ENCODE peak calls at places on chromosomes 1 and 21, in five cellular contexts. Q is A549, K is activated T-cell treated with anti-CD3 and anti-CD28 coated beads for 1 hour, Z is T1000, J is Calu3. E is an unnamed sample.

GRCh38 chr1:234745844-234746797 is 136.1 kb upstream of the IRF2BP2 start:
- DNase-seq in K (no peak), J (no peak), Z (no peak), Q (no peak), E (no peak)

GRCh38 chr1:17502326-17502778 is 37.1 kb upstream of the ARHGEF10L start:
- DNase-seq in J (peak), Z (peak), Q (peak), K (peak), E (no peak)

GRCh38 chr1:151325646-151326429 is 1.4 kb downstream of the PI4KB start:
- DNase-seq in Q (no peak), Z (no peak), J (no peak), K (no peak), E (no peak)

GRCh38 chr1:186722711-186723309 is 42.6 kb upstream of the PTGS2 start:
- DNase-seq in K (no peak), Q (peak), Z (no peak), J (peak), E (no peak)

GRCh38 chr21:45632165-45632896 is 11.2 kb upstream of the PCBP3 start:
- DNase-seq in J (no peak), Q (no peak), K (no peak), Z (no peak), E (no peak)

GRCh38 chr1:11429226-11429625 is 49.7 kb upstream of the DISP3 start:
- DNase-seq in Z (no peak), Q (no peak), J (no peak), K (no peak), E (no peak)

GRCh38 chr1:23459338-23459757 is 24.6 kb downstream of the ASAP3 start:
- DNase-seq in J (no peak), Q (no peak), K (no peak), Z (no peak), E (no peak)

GRCh38 chr1:24566266-24566867 is 10.5 kb downstream of the NCMAP start:
- DNase-seq in K (no peak), Q (no peak), Z (no peak), J (no peak), E (no peak)

GRCh38 chr1:161763522-161764098 is 2.5 kb upstream of the ATF6 start:
- DNase-seq in Q (peak), K (peak), J (peak), Z (no peak), E (no peak)

GRCh38 chr21:31554511-31555022 is 104.9 kb upstream of the SOD1 start:
- DNase-seq in J (peak), Q (no peak), K (no peak), Z (peak), E (no peak)

GRCh38 chr1:209884665-209885117 is 53.3 kb upstream of the SYT14 start:
- DNase-seq in J (peak), Q (peak), Z (peak), K (no peak), E (peak)

GRCh38 chr1:115142616-115143015 is 53.3 kb upstream of the TSPAN2 start:
- DNase-seq in Q (no peak), J (no peak), Z (no peak), K (no peak), E (no peak)

GRCh38 chr1:59759156-59759925 is 55.4 kb upstream of the HOOK1 start:
- DNase-seq in J (peak), Q (peak), K (peak), Z (peak), E (no peak)

GRCh38 chr1:198846506-198847010 is 207.7 kb downstream of the PTPRC start:
- DNase-seq in Q (no peak), K (no peak), J (no peak), Z (no peak), E (no peak)

GRCh38 chr1:188261849-188262248 is 1433.1 kb downstream of the PLA2G4A start:
- DNase-seq in J (no peak), Q (no peak), Z (no peak), K (no peak), E (no peak)

GRCh38 chr1:53061123-53061858 is 722 bp upstream of the PODN start:
- DNase-seq in K (no peak), Q (no peak), J (no peak), Z (no peak), E (no peak)

GRCh38 chr1:191993549-191993948 is 164.7 kb upstream of the RGS18 start:
- DNase-seq in Q (peak), J (no peak), Z (no peak), K (no peak), E (no peak)

GRCh38 chr1:32334864-32335618 is 992 bp downstream of the MARCKSL1 start:
- DNase-seq in J (peak), K (peak), Z (no peak), Q (peak), E (no peak)

GRCh38 chr21:40696246-40696645 is 150.7 kb downstream of the DSCAM start:
- DNase-seq in K (no peak), Z (no peak), Q (no peak), J (no peak), E (no peak)

GRCh38 chr21:42414928-42415769 is 11.4 kb downstream of the UBASH3A start:
- DNase-seq in K (peak), Q (peak), Z (no peak), J (peak), E (peak)

GRCh38 chr21:39518055-39518844 is 66.5 kb downstream of the SH3BGR start:
- DNase-seq in Q (peak), J (peak), K (peak), Z (peak), E (peak)

GRCh38 chr1:15966081-15966955 is 9.6 kb downstream of the ZBTB17 start:
- DNase-seq in J (no peak), K (no peak), Z (no peak), Q (no peak), E (no peak)

GRCh38 chr1:232810856-232811255 is 5.6 kb downstream of the MAP10 start:
- DNase-seq in Z (no peak), Q (no peak), J (no peak), K (no peak), E (no peak)

GRCh38 chr1:89125571-89126233 is at the start of gene GBP2:
- DNase-seq in J (peak), K (no peak), Z (peak), Q (peak), E (no peak)

GRCh38 chr1:218430346-218430745 is 85.2 kb downstream of the TGFB2 start:
- DNase-seq in J (no peak), K (no peak), Z (no peak), Q (no peak), E (no peak)

E was measured in 8988T.